ENCODE peak calls at places on chromosome 13, in six cellular contexts. Z is endothelial cell, I is GM10248, U is cardiac muscle cell, N is AG09309, E is lower leg skin. V is an unnamed sample.

GRCh38 chr13:112752711-112753541 is 63.1 kb downstream of the ATP11A start:
- DNase-seq in I (no peak), U (no peak), N (no peak), Z (no peak), E (no peak), V (no peak)

GRCh38 chr13:98761126-98761978 is 8.9 kb upstream of the SLC15A1 start:
- DNase-seq in U (peak; percentile 84), Z (no peak), E (no peak), I (peak; percentile 49), N (peak; percentile 45), V (no peak)

GRCh38 chr13:99269627-99270252 is 11.6 kb upstream of the GPR18 start:
- DNase-seq in I (peak; percentile 37), U (peak; percentile 78), Z (no peak), E (no peak), N (peak; percentile 40), V (no peak)

GRCh38 chr13:34817246-34817645 is 124.8 kb upstream of the NBEA start:
- DNase-seq in E (no peak), I (no peak), U (no peak), N (no peak), Z (no peak), V (no peak)

GRCh38 chr13:39676315-39676876 is 20.9 kb downstream of the COG6 start:
- DNase-seq in Z (no peak), N (no peak), E (no peak), I (peak; percentile 11), U (peak; percentile 74), V (no peak)

GRCh38 chr13:72677431-72677830 is 50.0 kb downstream of the MZT1 start:
- DNase-seq in U (no peak), Z (no peak), I (no peak), N (no peak), E (no peak), V (no peak)

GRCh38 chr13:73520566-73521290 is 461.9 kb downstream of the KLF5 start:
- DNase-seq in I (no peak), N (no peak), U (no peak), E (no peak), Z (no peak), V (no peak)

GRCh38 chr13:32036762-32037161 is 5.2 kb downstream of the FRY start:
- DNase-seq in N (no peak), E (no peak), I (no peak), U (no peak), Z (no peak), V (no peak)

GRCh38 chr13:109870281-109871017 is 84.1 kb upstream of the IRS2 start:
- DNase-seq in I (no peak), N (no peak), Z (no peak), E (no peak), U (no peak), V (no peak)

GRCh38 chr13:40401911-40402776 is 264.3 kb downstream of the FOXO1 start:
- DNase-seq in E (peak; percentile 95), Z (no peak), N (peak; percentile 86), U (peak; percentile 99), I (peak; percentile 79), V (peak; percentile 90)

GRCh38 chr13:113832631-113833030 is 31.2 kb downstream of the GAS6 start:
- DNase-seq in Z (no peak), U (no peak), N (no peak), I (no peak), E (no peak), V (no peak)

GRCh38 chr13:107650081-107650701 is 565.1 kb downstream of the LIG4 start:
- DNase-seq in I (peak; percentile 26), N (no peak), Z (peak; percentile 79), E (no peak), U (peak; percentile 68), V (no peak)

GRCh38 chr13:31930901-31931522 is 100.6 kb upstream of the FRY start:
- DNase-seq in Z (no peak), I (peak; percentile 66), N (no peak), U (peak; percentile 10), E (no peak), V (no peak)

GRCh38 chr13:42707003-42707402 is 74.4 kb upstream of the FAM216B start:
- DNase-seq in E (no peak), Z (no peak), I (no peak), U (peak; percentile 26), N (no peak), V (no peak)

GRCh38 chr13:42113478-42113877 is 65.0 kb downstream of the DGKH start:
- DNase-seq in I (no peak), E (no peak), N (no peak), U (no peak), Z (no peak), V (no peak)

GRCh38 chr13:110010433-110011135 is 224.2 kb upstream of the IRS2 start:
- DNase-seq in U (peak; percentile 29), N (no peak), E (no peak), I (no peak), Z (no peak), V (no peak)

GRCh38 chr13:51534075-51534817 is 50.0 kb upstream of the WDFY2 start:
- DNase-seq in I (no peak), N (no peak), E (no peak), Z (no peak), U (no peak), V (no peak)

GRCh38 chr13:38636756-38637155 is 50.1 kb upstream of the FREM2 start:
- DNase-seq in E (no peak), U (no peak), N (no peak), I (no peak), Z (no peak), V (no peak)

GRCh38 chr13:93505104-93505952 is 278.7 kb downstream of the GPC6 start:
- DNase-seq in I (no peak), U (peak; percentile 73), N (no peak), Z (no peak), E (no peak), V (no peak)

GRCh38 chr13:80084086-80084676 is 256.7 kb downstream of the SPRY2 start:
- DNase-seq in I (no peak), E (no peak), N (peak; percentile 94), Z (no peak), U (peak; percentile 95), V (peak; percentile 98)

GRCh38 chr13:63307239-63307638 is 1891.6 kb upstream of the PCDH20 start:
- DNase-seq in U (no peak), N (no peak), E (no peak), I (no peak), Z (no peak), V (no peak)

GRCh38 chr13:90542959-90543358 is 804.5 kb upstream of the MIR17HG start:
- DNase-seq in I (no peak), E (no peak), Z (no peak), N (no peak), U (no peak), V (no peak)

GRCh38 chr13:102642475-102642874 is 45.7 kb downstream of the TPP2 start:
- DNase-seq in N (no peak), E (peak; percentile 40), Z (no peak), I (no peak), U (no peak), V (no peak)

V was measured in GM04503.